ENCODE peak calls at places on chromosomes 4 and X, in four cellular contexts. R, F, X and M are unnamed samples.

GRCh38 chrX:131677655-131678628 is 134.1 kb downstream of the OR13H1 start:
- DNase-seq in X (peak), R (peak), F (peak), M (peak)

GRCh38 chr4:134935320-134935719 is 733.7 kb upstream of the PABPC4L start:
- DNase-seq in R (no peak), X (no peak), F (peak), M (peak)

GRCh38 chrX:12496343-12496742 is 294.9 kb upstream of the PRPS2 start:
- DNase-seq in F (no peak), R (no peak), X (no peak), M (no peak)

GRCh38 chr4:142528433-142528832 is 317.7 kb downstream of the INPP4B start:
- DNase-seq in R (no peak), X (no peak), F (no peak), M (no peak)

GRCh38 chrX:2301901-2302300 is 198.9 kb downstream of the DHRSX start:
- DNase-seq in R (no peak), F (no peak), X (no peak), M (no peak)

GRCh38 chr4:78971326-78971725 is 32.1 kb upstream of the PAQR3 start:
- DNase-seq in F (no peak), R (peak), X (no peak), M (peak)

GRCh38 chr4:87192155-87192919 is 28.1 kb downstream of the KLHL8 start:
- DNase-seq in X (no peak), R (peak), F (no peak), M (no peak)

GRCh38 chr4:32133141-32133540 is 1413.0 kb downstream of the PCDH7 start:
- DNase-seq in F (no peak), X (no peak), R (no peak), M (peak)

GRCh38 chr4:97152159-97152558 is 991.1 kb downstream of the STPG2 start:
- DNase-seq in R (no peak), X (no peak), F (no peak), M (no peak)

GRCh38 chr4:971670-972500 is 1.5 kb downstream of the DGKQ start:
- DNase-seq in R (no peak), F (no peak), X (no peak), M (no peak)

GRCh38 chrX:77003956-77004355 is 443.2 kb upstream of the FGF16 start:
- DNase-seq in R (peak), F (no peak), X (no peak), M (no peak)

GRCh38 chrX:143121471-143121870 is 95.7 kb downstream of the SPANXN4 start:
- DNase-seq in X (no peak), R (no peak), F (no peak), M (no peak)

GRCh38 chrX:57119416-57119815 is 1.9 kb downstream of the SPIN2B start:
- DNase-seq in X (no peak), F (no peak), R (no peak), M (no peak)

GRCh38 chrX:118226060-118226428 is 109.4 kb upstream of the KLHL13 start:
- DNase-seq in F (no peak), X (no peak), R (no peak), M (peak)

GRCh38 chr4:183602444-183603102 is 56.4 kb downstream of the RWDD4 start:
- DNase-seq in F (no peak), R (no peak), X (no peak), M (peak)

GRCh38 chrX:155334486-155335316 is at the start of gene CLIC2:
- DNase-seq in R (peak), X (no peak), F (no peak), M (peak)

GRCh38 chrX:12988797-12989196 is 13.9 kb downstream of the TMSB4X start:
- DNase-seq in R (peak), X (peak), F (no peak), M (peak)

DNA sequence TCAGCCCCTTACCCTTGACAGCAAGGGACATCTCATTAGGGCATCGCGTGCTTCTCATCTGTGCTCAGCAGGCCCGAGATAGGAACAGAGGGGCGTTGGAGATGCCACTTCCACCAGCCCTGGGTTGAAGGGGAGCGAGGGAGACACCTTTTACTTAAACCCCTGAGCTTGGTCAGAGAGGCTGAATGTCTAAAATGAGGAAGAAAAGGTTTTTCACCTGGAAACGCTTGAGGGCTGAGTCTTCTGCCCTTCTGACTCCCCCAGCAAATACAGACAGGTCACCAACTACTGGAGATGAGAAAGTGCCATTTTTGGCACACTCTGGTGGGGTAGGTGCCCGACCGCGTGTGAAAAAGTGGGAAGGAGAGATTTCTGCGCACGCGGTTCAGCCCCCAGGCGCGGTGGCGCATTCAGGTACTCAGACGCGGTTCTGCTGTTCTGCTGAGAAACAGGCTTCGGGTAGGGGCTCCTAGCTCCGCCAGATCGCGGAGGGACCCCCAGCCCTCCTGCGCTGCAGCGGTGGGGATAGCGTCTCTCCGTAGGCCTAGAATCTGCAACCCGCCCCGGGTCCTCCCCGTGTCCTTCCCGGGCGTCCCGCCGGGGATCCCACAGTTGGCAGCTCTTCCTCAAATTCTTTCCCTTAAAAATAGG is 3.2 kb downstream of the SHOX start:
- DNase-seq in F (no peak), X (no peak), R (no peak), M (no peak)
- H3K4me3 ChIP-seq in F (no peak), X (no peak), R (no peak), M (no peak)

GRCh38 chrX:104172121-104172520 is 5.9 kb downstream of the FAM199X start:
- DNase-seq in F (no peak), R (no peak), X (no peak), M (no peak)

GRCh38 chrX:104166735-104167436 is 633 bp downstream of the FAM199X start:
- DNase-seq in F (no peak), R (no peak), X (peak), M (peak)

GRCh38 chrX:104168127-104168526 is 1.9 kb downstream of the FAM199X start:
- DNase-seq in F (no peak), X (no peak), R (no peak), M (no peak)

GRCh38 chrX:104173841-104174240 is 7.6 kb downstream of the FAM199X start:
- DNase-seq in R (no peak), X (no peak), F (no peak), M (no peak)

DNA sequence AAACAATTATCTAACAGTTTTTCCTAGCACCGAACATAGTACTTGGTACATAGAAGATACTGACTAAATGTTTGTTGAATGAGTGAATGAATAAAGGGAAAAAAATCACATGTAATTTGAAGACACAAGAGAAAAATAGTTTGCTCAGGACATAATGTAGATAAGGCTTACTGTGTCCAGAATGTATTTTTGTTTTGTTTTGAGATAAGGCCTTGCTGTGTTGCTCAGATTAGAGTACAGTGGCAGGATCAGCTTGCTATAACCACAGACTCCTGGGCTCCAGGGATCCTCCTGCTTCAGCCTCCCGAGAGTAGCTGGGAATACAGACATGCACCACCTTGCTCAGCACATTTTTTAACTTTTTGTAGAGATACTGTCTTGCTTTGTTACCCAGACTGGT is 6.5 kb downstream of the FAM199X start:
- DNase-seq in R (no peak), X (no peak), F (no peak), M (no peak)
- TF ChIP-seq CTCF in R (no peak), X (no peak), F (no peak), M (no peak)

GRCh38 chrX:69136546-69137331 is 28.5 kb downstream of the PJA1 start:
- DNase-seq in F (no peak), R (peak), X (no peak), M (peak)
- H3K4me3 ChIP-seq in F (no peak), R (no peak), X (no peak), M (no peak)

GRCh38 chr4:7364979-7365378 is 69.8 kb downstream of the PSAPL1 start:
- DNase-seq in X (no peak), F (no peak), R (no peak), M (no peak)
- TF ChIP-seq CTCF in X (no peak), F (no peak), R (no peak), M (no peak)

DNA sequence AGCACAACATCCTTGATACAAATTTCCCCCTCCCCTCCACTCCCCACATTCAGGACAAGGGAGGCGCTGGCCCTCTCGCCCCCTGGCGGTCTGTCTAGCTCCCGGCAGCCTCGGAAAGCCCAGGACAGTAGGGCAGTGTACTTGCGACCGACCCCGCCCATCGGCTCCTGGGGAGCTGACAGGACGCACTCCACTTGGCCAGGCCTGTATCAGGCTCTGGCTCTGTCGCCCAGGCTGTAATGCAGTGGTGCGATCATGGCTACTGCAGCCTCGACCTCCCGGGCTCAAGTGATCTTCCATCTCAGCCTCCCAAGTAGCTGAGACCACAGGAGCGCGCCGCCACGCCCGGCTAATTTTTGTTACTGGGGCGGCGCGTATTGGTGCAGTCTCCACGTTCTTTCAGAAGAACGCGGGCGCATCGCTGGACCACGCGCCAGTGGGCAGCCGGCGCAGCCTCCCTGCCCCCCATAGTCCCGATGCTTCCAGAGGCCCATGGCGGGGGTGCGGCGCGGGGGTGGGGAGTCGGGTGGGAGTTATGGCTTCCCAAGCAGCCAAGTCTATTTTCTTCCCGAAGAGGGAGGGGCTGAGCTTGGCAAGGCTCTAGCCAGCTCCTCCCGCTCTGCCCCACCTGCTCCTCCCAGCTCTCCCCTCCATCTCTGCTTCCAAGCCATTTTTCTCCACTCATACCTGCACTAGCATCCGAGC is 7.8 kb upstream of the AKAP14 start:
- DNase-seq in F (peak), X (peak), R (peak), M (peak)
- H3K4me3 ChIP-seq in F (no peak), X (no peak), R (peak), M (peak)

GRCh38 chr4:147093206-147093605 is 147.5 kb upstream of the TTC29 start:
- DNase-seq in X (no peak), F (no peak), R (no peak), M (no peak)

GRCh38 chr4:147096667-147097604 is 151.3 kb upstream of the TTC29 start:
- DNase-seq in F (no peak), X (no peak), R (peak), M (peak)

GRCh38 chr4:147090486-147090885 is 144.8 kb upstream of the TTC29 start:
- DNase-seq in R (no peak), F (no peak), X (no peak), M (no peak)

GRCh38 chr4:147094228-147094627 is 148.6 kb upstream of the TTC29 start:
- DNase-seq in R (no peak), X (no peak), F (no peak), M (no peak)
- TF ChIP-seq CTCF in R (peak), X (no peak), F (no peak), M (no peak)

GRCh38 chr4:99893029-99893428 is 1.2 kb downstream of the LAMTOR3 start:
- DNase-seq in F (no peak), X (no peak), R (no peak), M (no peak)
- H3K4me3 ChIP-seq in F (peak), X (no peak), R (peak), M (peak)

GRCh38 chrX:136210243-136210642 is 41.0 kb downstream of the MAP7D3 start:
- DNase-seq in X (no peak), R (no peak), F (peak), M (no peak)
- TF ChIP-seq CTCF in X (no peak), R (no peak), F (no peak), M (no peak)